ENCODE peak calls at places on chromosomes 3 and 15, in ten cellular contexts. B is ovary, Z is A549, Y is K562, M is body of pancreas, D is erythroblast, V is heart left ventricle, E is GM12892, A is IMR-90, C is suprapubic skin. U is an unnamed sample.
A peak's percentile ranks its signal among the peaks of the same experiment; 100 is the strongest.

GRCh38 chr3:70179111-70179510 is 133.3 kb downstream of the MDFIC2 start:
- DNase-seq in B (no peak), Z (no peak), Y (no peak), M (no peak), D (no peak), V (no peak), E (no peak), A (no peak), C (no peak), U (no peak)

GRCh38 chr3:98690876-98691275 is 72.3 kb upstream of the ST3GAL6 start:
- DNase-seq in B (no peak), Z (no peak), Y (no peak), M (no peak), D (no peak), V (no peak), E (no peak), A (peak; percentile 21), C (no peak), U (no peak)

GRCh38 chr3:72678892-72679291 is 169.4 kb downstream of the SHQ1 start:
- DNase-seq in B (no peak), Z (no peak), Y (no peak), M (no peak), D (no peak), V (no peak), E (no peak), A (no peak), C (no peak), U (no peak)

GRCh38 chr3:140022061-140022781 is 87.2 kb downstream of the CLSTN2 start:
- DNase-seq in B (peak; percentile 50), Z (no peak), Y (no peak), M (peak; percentile 31), D (no peak), V (peak; percentile 26), E (no peak), A (no peak), C (no peak), U (peak; percentile 27)

GRCh38 chr3:149654188-149654601 is 3.6 kb downstream of the WWTR1 start:
- DNase-seq in B (no peak), Z (no peak), Y (no peak), M (no peak), D (no peak), V (no peak), E (no peak), A (peak; percentile 75), C (no peak), U (no peak)

GRCh38 chr3:182726258-182727142 is 66.8 kb upstream of the ATP11B start:
- DNase-seq in B (no peak), Z (no peak), Y (no peak), M (no peak), D (peak; percentile 69), V (no peak), E (no peak), A (no peak), C (no peak), U (no peak)

GRCh38 chr3:98513136-98513535 is 9.6 kb downstream of the CLDND1 start:
- DNase-seq in B (no peak), Z (no peak), Y (no peak), M (no peak), D (peak; percentile 28), V (no peak), E (no peak), A (peak; percentile 12), C (no peak), U (peak; percentile 16)

GRCh38 chr15:74954515-74954914 is 2.1 kb downstream of the RPP25 start:
- DNase-seq in B (peak; percentile 80), Z (no peak), Y (peak; percentile 87), M (no peak), D (peak; percentile 93), V (no peak), E (no peak), A (peak; percentile 84), C (no peak), U (peak; percentile 23)

GRCh38 chr3:21326704-21327103 is 424.3 kb downstream of the ZNF385D start:
- DNase-seq in B (no peak), Z (no peak), Y (no peak), M (no peak), D (no peak), V (no peak), E (no peak), A (peak; percentile 7), C (no peak), U (no peak)

GRCh38 chr3:16801698-16802097 is 83.1 kb upstream of the PLCL2 start:
- DNase-seq in B (no peak), Z (no peak), Y (no peak), M (no peak), D (no peak), V (no peak), E (no peak), A (peak; percentile 1), C (no peak), U (no peak)

GRCh38 chr3:18376682-18377081 is 48.5 kb downstream of the SATB1 start:
- DNase-seq in B (no peak), Z (no peak), Y (no peak), M (no peak), D (no peak), V (no peak), E (no peak), A (no peak), C (no peak), U (no peak)

GRCh38 chr3:123745184-123745855 is 138.8 kb downstream of the MYLK start:
- DNase-seq in B (no peak), Z (no peak), Y (no peak), M (no peak), D (no peak), V (no peak), E (no peak), A (no peak), C (no peak), U (no peak)

GRCh38 chr3:63364495-63364894 is 86.4 kb downstream of the SYNPR start:
- DNase-seq in B (no peak), Z (no peak), Y (no peak), M (no peak), D (no peak), V (no peak), E (no peak), A (peak; percentile 42), C (no peak), U (no peak)

GRCh38 chr3:10017636-10018292 is 8.5 kb upstream of the FANCD2 start:
- DNase-seq in B (no peak), Z (no peak), Y (no peak), M (no peak), D (no peak), V (no peak), E (no peak), A (peak; percentile 89), C (no peak), U (no peak)

GRCh38 chr3:127757979-127758378 is 64.3 kb downstream of the MGLL start:
- DNase-seq in B (no peak), Z (no peak), Y (no peak), M (no peak), D (no peak), V (no peak), E (no peak), A (no peak), C (no peak), U (no peak)

GRCh38 chr3:195185574-195185973 is 85.4 kb downstream of the XXYLT1 start:
- DNase-seq in B (no peak), Z (no peak), Y (no peak), M (no peak), D (no peak), V (no peak), E (no peak), A (no peak), C (no peak), U (peak; percentile 14)
- TF ChIP-seq POLR2A in B (no peak), Z (no peak), Y (no peak), M (no peak), D (no peak), V (no peak), E (no peak), A (no peak), C (no peak), U (no peak)

DNA sequence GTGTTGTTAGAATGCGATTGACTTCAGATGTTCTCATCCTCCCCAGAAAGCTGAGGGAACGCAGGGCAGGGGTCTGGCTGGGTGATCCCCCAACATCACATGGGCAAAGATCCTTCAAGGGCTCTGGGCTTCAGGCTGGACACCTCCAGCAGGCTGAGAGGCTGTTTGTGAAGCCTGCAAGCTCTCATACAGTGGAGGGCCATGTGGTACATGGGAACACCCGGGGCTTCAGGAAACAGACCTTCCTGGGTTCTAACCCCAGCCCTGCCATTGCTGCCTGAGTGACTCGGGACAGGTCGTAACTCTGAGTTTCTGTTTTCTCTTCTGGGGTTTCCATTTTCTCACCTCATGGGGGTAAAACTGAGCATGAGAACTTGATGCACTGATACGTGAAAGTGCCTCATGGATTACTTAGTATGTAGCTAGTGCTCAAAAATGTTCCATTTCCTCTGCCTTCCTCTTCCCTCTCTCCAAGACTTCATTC is 81.2 kb downstream of the TLE3 start:
- DNase-seq in B (no peak), Z (no peak), Y (no peak), M (no peak), D (no peak), V (no peak), E (no peak), A (no peak), C (no peak), U (no peak)
- TF ChIP-seq POLR2A in B (no peak), Z (no peak), Y (no peak), M (no peak), D (no peak), V (no peak), E (no peak), A (no peak), C (no peak), U (no peak)

GRCh38 chr3:112132554-112132953 is 494 bp downstream of the GCSAM start:
- DNase-seq in B (no peak), Z (no peak), Y (no peak), M (no peak), D (no peak), V (no peak), E (no peak), A (no peak), C (no peak), U (no peak)

GRCh38 chr3:112130638-112130993 is 2.4 kb downstream of the GCSAM start:
- DNase-seq in B (no peak), Z (no peak), Y (no peak), M (no peak), D (no peak), V (no peak), E (no peak), A (no peak), C (no peak), U (no peak)

GRCh38 chr3:112131111-112131510 is 1.9 kb downstream of the GCSAM start:
- DNase-seq in B (no peak), Z (no peak), Y (no peak), M (no peak), D (no peak), V (no peak), E (no peak), A (no peak), C (no peak), U (no peak)

GRCh38 chr3:112132975-112133448 is at the start of gene GCSAM:
- DNase-seq in B (no peak), Z (no peak), Y (no peak), M (peak; percentile 22), D (no peak), V (peak; percentile 44), E (no peak), A (no peak), C (no peak), U (no peak)

GRCh38 chr3:112132088-112132487 is 960 bp downstream of the GCSAM start:
- DNase-seq in B (no peak), Z (no peak), Y (no peak), M (no peak), D (no peak), V (no peak), E (no peak), A (no peak), C (no peak), U (no peak)
- TF ChIP-seq POLR2A in B (no peak), Z (no peak), Y (no peak), M (no peak), D (no peak), V (no peak), E (peak; percentile 53), A (no peak), C (no peak), U (no peak)

GRCh38 chr3:46406786-46407611 is at the start of the genes CCR5AS and CCRL2:
- DNase-seq in B (no peak), Z (no peak), Y (peak; percentile 93), M (peak; percentile 54), D (peak; percentile 96), V (peak; percentile 81), E (peak; percentile 36), A (peak; percentile 69), C (no peak), U (peak; percentile 68)
- TF ChIP-seq POLR2A in B (no peak), Z (no peak), Y (peak; percentile 68), M (peak; percentile 63), D (peak; percentile 91), V (no peak), E (peak; percentile 38), A (no peak), C (no peak), U (peak; percentile 61)